ENCODE peak calls at places on chromosomes 4 and X, in seven cellular contexts. One of them, this sample, is unnamed.

GRCh38 chr4:4781936-4782754 is 77.3 kb upstream of the MSX1 start:
- DNase-seq in NB4: no peak
- DNase-seq in K562: no peak
- DNase-seq in WTC11: no peak
- DNase-seq in A549: no peak
- DNase-seq in HCT116: no peak
- DNase-seq in GM12878: no peak
- DNase-seq in this sample: peak; percentile 41

GRCh38 chrX:67619253-67619652 is 75.4 kb downstream of the AR start:
- DNase-seq in NB4: no peak
- DNase-seq in K562: no peak
- DNase-seq in WTC11: no peak
- DNase-seq in A549: peak; percentile 63
- DNase-seq in HCT116: no peak
- DNase-seq in GM12878: no peak
- DNase-seq in this sample: no peak

GRCh38 chr4:22595684-22596083 is 79.8 kb upstream of the ADGRA3 start:
- DNase-seq in NB4: no peak
- DNase-seq in K562: no peak
- DNase-seq in WTC11: no peak
- DNase-seq in A549: no peak
- DNase-seq in HCT116: no peak
- DNase-seq in GM12878: peak; percentile 17
- DNase-seq in this sample: peak; percentile 35

GRCh38 chr4:106987314-106987713 is 48.8 kb downstream of the DKK2 start:
- DNase-seq in NB4: no peak
- DNase-seq in K562: no peak
- DNase-seq in WTC11: no peak
- DNase-seq in A549: no peak
- DNase-seq in HCT116: no peak
- DNase-seq in GM12878: no peak
- DNase-seq in this sample: peak; percentile 4

GRCh38 chrX:11770320-11770719 is 12.3 kb downstream of the MSL3 start:
- DNase-seq in NB4: peak; percentile 67
- DNase-seq in K562: peak; percentile 65
- DNase-seq in WTC11: peak; percentile 17
- DNase-seq in A549: peak; percentile 69
- DNase-seq in HCT116: peak; percentile 22
- DNase-seq in GM12878: peak; percentile 68
- DNase-seq in this sample: peak; percentile 74

GRCh38 chrX:9942086-9942485 is 25.1 kb upstream of the CLDN34 start:
- DNase-seq in NB4: peak; percentile 81
- DNase-seq in K562: no peak
- DNase-seq in WTC11: no peak
- DNase-seq in A549: no peak
- DNase-seq in HCT116: no peak
- DNase-seq in GM12878: peak; percentile 69
- DNase-seq in this sample: no peak

GRCh38 chrX:9895225-9895912 is 71.8 kb upstream of the CLDN34 start:
- DNase-seq in NB4: no peak
- DNase-seq in K562: no peak
- DNase-seq in WTC11: no peak
- DNase-seq in A549: no peak
- DNase-seq in HCT116: no peak
- DNase-seq in GM12878: no peak
- DNase-seq in this sample: no peak

GRCh38 chrX:6325437-6325836 is 96.8 kb upstream of the NLGN4X start:
- DNase-seq in NB4: no peak
- DNase-seq in K562: no peak
- DNase-seq in WTC11: no peak
- DNase-seq in A549: no peak
- DNase-seq in HCT116: no peak
- DNase-seq in GM12878: no peak
- DNase-seq in this sample: no peak

GRCh38 chrX:134886201-134886600 is 104.6 kb upstream of the SMIM10 start:
- DNase-seq in NB4: peak; percentile 27
- DNase-seq in K562: no peak
- DNase-seq in WTC11: no peak
- DNase-seq in A549: peak; percentile 20
- DNase-seq in HCT116: peak; percentile 84
- DNase-seq in GM12878: no peak
- DNase-seq in this sample: no peak

GRCh38 chr4:6263541-6264540 is 5.8 kb upstream of the WFS1 start:
- DNase-seq in NB4: peak; percentile 46
- DNase-seq in K562: no peak
- DNase-seq in WTC11: peak; percentile 61
- DNase-seq in A549: peak; percentile 43
- DNase-seq in HCT116: no peak
- DNase-seq in GM12878: no peak
- DNase-seq in this sample: peak; percentile 69

GRCh38 chr4:145557720-145558119 is 61.5 kb upstream of the MMAA start:
- DNase-seq in NB4: peak; percentile 60
- DNase-seq in K562: peak; percentile 68
- DNase-seq in WTC11: peak; percentile 71
- DNase-seq in A549: peak; percentile 45
- DNase-seq in HCT116: peak; percentile 42
- DNase-seq in GM12878: peak; percentile 20
- DNase-seq in this sample: peak; percentile 67

GRCh38 chrX:48940404-48940955 is 16.9 kb downstream of the OTUD5 start:
- DNase-seq in NB4: peak; percentile 58
- DNase-seq in K562: peak; percentile 88
- DNase-seq in WTC11: no peak
- DNase-seq in A549: no peak
- DNase-seq in HCT116: no peak
- DNase-seq in GM12878: no peak
- DNase-seq in this sample: no peak

GRCh38 chrX:1358793-1359476 is 22.4 kb downstream of the IL3RA start:
- DNase-seq in NB4: no peak
- DNase-seq in K562: no peak
- DNase-seq in WTC11: peak; percentile 23
- DNase-seq in A549: no peak
- DNase-seq in HCT116: no peak
- DNase-seq in GM12878: no peak
- DNase-seq in this sample: no peak

DNA sequence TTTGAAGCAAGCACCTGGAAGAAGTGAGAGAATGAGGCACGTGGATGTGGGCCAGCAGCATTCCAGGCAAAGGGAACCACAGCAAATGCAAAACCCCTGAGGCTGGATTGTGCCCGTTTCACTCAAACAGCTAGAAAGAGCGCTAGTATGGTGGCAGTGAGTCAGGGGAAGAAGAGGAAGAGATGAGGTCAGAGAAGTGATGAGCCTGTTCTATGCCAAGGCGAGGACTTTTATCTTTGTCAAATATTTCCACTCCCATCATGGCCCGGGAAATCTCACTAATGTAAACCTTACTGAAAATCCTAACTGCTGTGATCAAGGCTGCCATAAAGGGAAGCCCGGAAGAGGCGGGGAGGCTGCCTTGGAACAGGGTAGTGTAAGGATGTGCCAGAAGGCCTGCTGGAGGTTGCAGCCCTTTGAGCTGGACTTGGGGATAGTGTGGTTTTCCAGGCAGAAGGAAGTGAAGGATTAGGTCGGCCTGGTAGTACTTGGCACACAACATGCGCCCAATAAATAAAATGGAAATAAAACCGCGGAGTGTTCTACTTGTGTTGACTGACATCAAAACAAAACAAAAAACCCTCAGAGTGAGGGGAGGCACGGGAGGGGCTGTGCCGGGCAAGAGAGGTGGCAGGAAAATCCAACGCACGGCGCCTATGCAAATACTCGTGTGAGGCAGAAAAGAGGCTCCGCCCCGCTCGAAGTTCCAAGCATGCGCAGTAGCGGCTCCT is 1.2 kb upstream of the CDK16 start:
- DNase-seq in NB4: peak; percentile 43
- DNase-seq in K562: peak; percentile 9
- DNase-seq in WTC11: no peak
- DNase-seq in A549: no peak
- DNase-seq in HCT116: no peak
- DNase-seq in GM12878: no peak
- DNase-seq in this sample: peak; percentile 49
- TF ChIP-seq MAX in NB4: no peak
- TF ChIP-seq MAX in K562: no peak
- TF ChIP-seq MAX in WTC11: no peak
- TF ChIP-seq MAX in A549: peak; percentile 11
- TF ChIP-seq MAX in HCT116: no peak
- TF ChIP-seq MAX in GM12878: no peak
- TF ChIP-seq MAX in this sample: peak; percentile 11

DNA sequence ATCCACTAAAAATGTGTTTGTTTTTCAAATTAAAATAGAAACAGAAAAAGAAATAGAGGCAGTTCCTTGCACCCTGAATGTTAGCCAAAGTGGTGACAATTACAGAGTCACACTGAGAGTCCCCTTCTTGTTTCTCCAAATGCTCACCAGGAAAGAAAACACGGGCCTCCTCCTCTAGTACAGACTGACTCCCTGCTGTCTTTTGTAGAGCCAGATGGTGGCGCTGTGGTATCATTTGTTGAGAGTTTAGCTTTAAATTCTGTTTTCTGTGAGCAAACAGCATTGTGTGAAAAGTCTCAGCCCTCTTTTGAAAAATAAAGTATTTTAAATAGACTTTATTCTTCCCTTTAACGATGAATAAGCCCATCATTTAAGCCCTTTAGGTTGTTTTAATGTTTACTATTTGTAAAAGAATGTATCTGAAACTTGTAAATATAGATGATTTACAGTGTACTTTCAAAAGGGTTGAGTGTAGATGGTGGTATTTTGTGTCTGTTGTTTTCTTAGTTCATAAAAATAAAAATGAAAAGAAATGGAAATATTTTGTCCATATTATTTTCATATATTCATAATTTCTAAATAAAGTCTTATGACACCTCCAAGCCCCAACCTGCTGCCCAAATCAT is 36.9 kb upstream of the ATOH1 start:
- DNase-seq in NB4: peak; percentile 66
- DNase-seq in K562: peak; percentile 46
- DNase-seq in WTC11: peak; percentile 68
- DNase-seq in A549: peak; percentile 44
- DNase-seq in HCT116: peak; percentile 55
- DNase-seq in GM12878: no peak
- DNase-seq in this sample: peak; percentile 59
- TF ChIP-seq MAX in NB4: no peak
- TF ChIP-seq MAX in K562: no peak
- TF ChIP-seq MAX in WTC11: no peak
- TF ChIP-seq MAX in A549: no peak
- TF ChIP-seq MAX in HCT116: no peak
- TF ChIP-seq MAX in GM12878: no peak
- TF ChIP-seq MAX in this sample: no peak

DNA sequence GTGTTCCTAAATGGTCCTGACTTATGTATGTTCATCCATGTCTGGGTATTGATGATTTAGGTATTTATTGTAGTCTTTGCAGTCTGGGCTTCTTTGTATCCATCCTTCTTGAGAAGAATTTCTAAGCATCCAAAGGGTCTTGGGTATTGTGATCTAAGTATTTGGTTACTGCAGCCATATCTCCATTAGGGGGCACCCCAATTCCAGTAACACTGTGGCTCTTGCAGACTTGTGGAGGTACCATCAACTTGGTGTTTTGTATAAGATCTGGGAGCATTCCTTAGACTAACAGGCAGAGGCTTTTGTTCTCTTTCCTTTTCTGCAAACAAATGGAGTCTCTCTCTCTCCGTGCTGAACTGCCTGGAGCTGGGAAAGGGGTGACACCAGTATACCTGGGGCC is 113.7 kb upstream of the NEXMIF start:
- DNase-seq in NB4: peak; percentile 59
- DNase-seq in K562: no peak
- DNase-seq in WTC11: peak; percentile 11
- DNase-seq in A549: peak; percentile 12
- DNase-seq in HCT116: peak; percentile 8
- DNase-seq in GM12878: peak; percentile 11
- DNase-seq in this sample: no peak
- TF ChIP-seq MAX in NB4: no peak
- TF ChIP-seq MAX in K562: no peak
- TF ChIP-seq MAX in WTC11: no peak
- TF ChIP-seq MAX in A549: no peak
- TF ChIP-seq MAX in HCT116: no peak
- TF ChIP-seq MAX in GM12878: no peak
- TF ChIP-seq MAX in this sample: no peak

DNA sequence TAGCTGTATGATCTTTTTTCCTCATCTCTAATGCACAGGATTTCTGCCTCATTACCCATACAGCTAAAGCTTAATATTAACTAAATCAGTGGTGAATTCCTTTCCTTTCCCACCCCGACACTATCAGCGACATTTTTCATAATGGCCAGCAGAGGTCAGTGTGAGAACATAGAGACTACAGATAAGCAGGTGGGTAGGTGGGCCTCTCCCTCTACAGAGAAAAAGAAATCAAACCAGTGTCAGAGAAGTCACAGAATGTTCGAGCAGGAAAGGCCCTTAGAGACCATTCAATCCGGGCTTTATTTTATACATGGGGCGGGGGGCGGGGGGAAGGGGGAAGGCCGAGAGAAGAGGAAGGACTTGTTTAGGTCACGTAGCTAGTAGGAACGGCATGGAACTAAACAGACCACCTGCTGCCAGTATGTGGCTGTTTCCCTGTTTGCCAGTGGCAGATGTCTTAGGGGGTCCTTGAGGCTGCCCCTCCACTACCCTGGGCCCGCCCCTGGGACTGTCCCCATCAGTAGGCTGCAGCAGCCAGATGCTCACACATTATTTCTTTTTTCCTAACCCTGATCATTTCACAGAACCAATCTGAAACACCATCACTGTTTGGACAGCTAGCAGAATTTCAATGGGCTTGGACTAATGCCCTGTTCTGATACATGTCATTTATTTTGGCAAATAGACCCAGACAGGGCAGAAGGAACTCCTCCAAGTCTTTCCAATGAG is 133.3 kb downstream of the ATG4A start:
- DNase-seq in NB4: peak; percentile 31
- DNase-seq in K562: peak; percentile 42
- DNase-seq in WTC11: peak; percentile 12
- DNase-seq in A549: peak; percentile 38
- DNase-seq in HCT116: peak; percentile 10
- DNase-seq in GM12878: peak; percentile 16
- DNase-seq in this sample: peak; percentile 19
- TF ChIP-seq MAX in NB4: no peak
- TF ChIP-seq MAX in K562: no peak
- TF ChIP-seq MAX in WTC11: no peak
- TF ChIP-seq MAX in A549: no peak
- TF ChIP-seq MAX in HCT116: no peak
- TF ChIP-seq MAX in GM12878: no peak
- TF ChIP-seq MAX in this sample: no peak

DNA sequence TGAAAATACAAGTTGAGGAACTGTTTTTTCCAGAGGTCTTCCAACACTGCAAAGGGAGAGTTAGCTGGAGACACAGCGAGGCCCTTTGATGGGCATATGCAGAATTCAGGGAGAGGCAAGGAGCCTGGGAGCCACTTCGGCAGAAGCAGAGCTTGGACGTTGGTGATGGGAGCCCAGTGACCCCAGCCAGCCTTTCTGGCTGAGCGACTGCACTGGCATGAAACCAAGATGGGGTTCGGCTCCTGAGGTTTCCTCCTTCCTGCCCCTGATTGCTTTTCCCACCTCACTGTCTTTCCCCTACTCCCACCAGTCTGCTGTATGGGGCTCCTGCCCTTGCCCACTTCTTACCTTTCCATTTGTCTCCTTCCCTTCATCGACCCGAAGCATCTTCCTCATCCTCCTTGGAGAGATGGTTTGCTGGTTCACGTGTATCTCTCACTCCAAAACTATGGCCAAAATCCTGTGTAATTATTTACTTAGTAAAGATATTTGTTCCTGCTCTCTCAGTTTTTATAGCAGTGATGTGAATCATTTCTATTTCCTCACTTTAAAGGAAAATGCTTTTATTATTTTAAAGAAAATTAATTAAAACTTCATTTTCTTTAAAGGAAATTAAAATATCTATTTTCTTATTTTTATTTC is 100.5 kb downstream of the NFKB1 start:
- DNase-seq in NB4: no peak
- DNase-seq in K562: no peak
- DNase-seq in WTC11: no peak
- DNase-seq in A549: no peak
- DNase-seq in HCT116: no peak
- DNase-seq in GM12878: no peak
- DNase-seq in this sample: no peak
- TF ChIP-seq MAX in NB4: no peak
- TF ChIP-seq MAX in K562: no peak
- TF ChIP-seq MAX in WTC11: no peak
- TF ChIP-seq MAX in A549: no peak
- TF ChIP-seq MAX in HCT116: no peak
- TF ChIP-seq MAX in GM12878: no peak
- TF ChIP-seq MAX in this sample: no peak